ENCODE peak calls at places on chromosomes 13 and 19, in four cellular contexts. One of them, this sample, is unnamed.

GRCh38 chr13:55307909-55308308 is 1832.8 kb upstream of the PRR20A start:
- DNase-seq in WTC11: no peak
- DNase-seq in GM12878: no peak
- DNase-seq in HepG2: no peak
- DNase-seq in this sample: no peak

GRCh38 chr13:38463047-38463446 is 113.4 kb downstream of the UFM1 start:
- DNase-seq in GM12878: no peak
- DNase-seq in HepG2: no peak
- DNase-seq in WTC11: no peak
- DNase-seq in this sample: no peak

GRCh38 chr13:47858042-47858677 is 142.9 kb downstream of the SUCLA2 start:
- DNase-seq in WTC11: no peak
- DNase-seq in HepG2: peak
- DNase-seq in GM12878: no peak
- DNase-seq in this sample: no peak

GRCh38 chr13:43664700-43665191 is 122.0 kb downstream of the ENOX1 start:
- DNase-seq in HepG2: no peak
- DNase-seq in GM12878: no peak
- DNase-seq in WTC11: peak
- DNase-seq in this sample: no peak

GRCh38 chr13:59837101-59837500 is 326.6 kb downstream of the DIAPH3 start:
- DNase-seq in HepG2: no peak
- DNase-seq in WTC11: no peak
- DNase-seq in GM12878: no peak
- DNase-seq in this sample: no peak

GRCh38 chr13:109288151-109288709 is 498.2 kb downstream of the IRS2 start:
- DNase-seq in HepG2: no peak
- DNase-seq in GM12878: no peak
- DNase-seq in WTC11: no peak
- DNase-seq in this sample: no peak

GRCh38 chr19:2064788-2065524 is 13.9 kb upstream of the MKNK2 start:
- DNase-seq in WTC11: no peak
- DNase-seq in GM12878: no peak
- DNase-seq in HepG2: no peak
- DNase-seq in this sample: no peak

GRCh38 chr19:49741210-49741844 is 21.8 kb downstream of the TSKS start:
- DNase-seq in GM12878: no peak
- DNase-seq in HepG2: peak
- DNase-seq in WTC11: no peak
- DNase-seq in this sample: no peak

GRCh38 chr13:73997964-73998363 is 136.2 kb downstream of the KLF12 start:
- DNase-seq in HepG2: no peak
- DNase-seq in WTC11: no peak
- DNase-seq in GM12878: no peak
- DNase-seq in this sample: no peak

GRCh38 chr19:54431255-54431838 is 16.1 kb downstream of the TTYH1 start:
- DNase-seq in GM12878: no peak
- DNase-seq in WTC11: no peak
- DNase-seq in HepG2: no peak
- DNase-seq in this sample: no peak

GRCh38 chr13:46637213-46637612 is 84.2 kb downstream of the LRCH1 start:
- DNase-seq in WTC11: no peak
- DNase-seq in GM12878: no peak
- DNase-seq in HepG2: no peak
- DNase-seq in this sample: no peak

GRCh38 chr13:73168226-73168992 is 109.6 kb downstream of the KLF5 start:
- DNase-seq in WTC11: no peak
- DNase-seq in GM12878: no peak
- DNase-seq in HepG2: no peak
- DNase-seq in this sample: no peak

GRCh38 chr19:41570639-41571112 is 5.3 kb upstream of the CEACAM21 start:
- DNase-seq in WTC11: peak
- DNase-seq in GM12878: no peak
- DNase-seq in HepG2: peak
- DNase-seq in this sample: peak

GRCh38 chr19:940591-941291 is 14.9 kb downstream of the ARID3A start:
- DNase-seq in HepG2: no peak
- DNase-seq in WTC11: no peak
- DNase-seq in GM12878: no peak
- DNase-seq in this sample: no peak

GRCh38 chr19:43425567-43426392 is 11.1 kb downstream of the TEX101 start:
- DNase-seq in HepG2: no peak
- DNase-seq in WTC11: no peak
- DNase-seq in GM12878: no peak
- DNase-seq in this sample: no peak

GRCh38 chr13:40440990-40441820 is 225.2 kb downstream of the FOXO1 start:
- DNase-seq in WTC11: no peak
- DNase-seq in GM12878: no peak
- DNase-seq in HepG2: no peak
- DNase-seq in this sample: no peak

GRCh38 chr13:51761638-51762350 is 42.2 kb downstream of the DHRS12 start:
- DNase-seq in GM12878: no peak
- DNase-seq in HepG2: no peak
- DNase-seq in WTC11: no peak
- DNase-seq in this sample: no peak

GRCh38 chr19:30227661-30228112 is 144.5 kb upstream of the ZNF536 start:
- DNase-seq in GM12878: no peak
- DNase-seq in HepG2: peak
- DNase-seq in WTC11: peak
- DNase-seq in this sample: peak

GRCh38 chr19:6060600-6061391 is 49.5 kb downstream of the RFX2 start:
- DNase-seq in HepG2: no peak
- DNase-seq in GM12878: no peak
- DNase-seq in WTC11: no peak
- DNase-seq in this sample: peak

GRCh38 chr13:109182777-109183465 is 553.5 kb downstream of the MYO16 start:
- DNase-seq in HepG2: no peak
- DNase-seq in WTC11: no peak
- DNase-seq in GM12878: no peak
- DNase-seq in this sample: no peak

GRCh38 chr19:10408511-10409291 is 5.4 kb upstream of the CDC37 start:
- DNase-seq in HepG2: no peak
- DNase-seq in GM12878: no peak
- DNase-seq in WTC11: no peak
- DNase-seq in this sample: no peak

GRCh38 chr19:35299523-35300339 is 7.8 kb downstream of the MAG start:
- DNase-seq in GM12878: no peak
- DNase-seq in WTC11: peak
- DNase-seq in HepG2: no peak
- DNase-seq in this sample: peak

GRCh38 chr19:38739440-38740251 is 4.6 kb downstream of the CAPN12 start:
- DNase-seq in HepG2: no peak
- DNase-seq in GM12878: no peak
- DNase-seq in WTC11: no peak
- DNase-seq in this sample: no peak

GRCh38 chr19:44816301-44816700 is 7.4 kb downstream of the BCAM start:
- DNase-seq in HepG2: no peak
- DNase-seq in WTC11: no peak
- DNase-seq in GM12878: no peak
- DNase-seq in this sample: no peak

GRCh38 chr13:79448413-79448812 is 32.5 kb upstream of the NDFIP2 start:
- DNase-seq in WTC11: no peak
- DNase-seq in GM12878: no peak
- DNase-seq in HepG2: no peak
- DNase-seq in this sample: no peak

GRCh38 chr19:584240-585001 is 5.3 kb upstream of the HCN2 start:
- DNase-seq in WTC11: peak
- DNase-seq in HepG2: no peak
- DNase-seq in GM12878: no peak
- DNase-seq in this sample: peak

GRCh38 chr19:33770107-33770506 is 26.6 kb upstream of the KCTD15 start:
- DNase-seq in GM12878: no peak
- DNase-seq in HepG2: no peak
- DNase-seq in WTC11: no peak
- DNase-seq in this sample: no peak

GRCh38 chr19:33767898-33768413 is 28.7 kb upstream of the KCTD15 start:
- DNase-seq in HepG2: peak
- DNase-seq in WTC11: peak
- DNase-seq in GM12878: no peak
- DNase-seq in this sample: peak

GRCh38 chr19:33771308-33772101 is 25.2 kb upstream of the KCTD15 start:
- DNase-seq in HepG2: peak
- DNase-seq in GM12878: no peak
- DNase-seq in WTC11: peak
- DNase-seq in this sample: peak

GRCh38 chr19:33766623-33767022 is 30.0 kb upstream of the KCTD15 start:
- DNase-seq in WTC11: no peak
- DNase-seq in HepG2: no peak
- DNase-seq in GM12878: no peak
- DNase-seq in this sample: no peak

GRCh38 chr19:33769208-33769607 is 27.5 kb upstream of the KCTD15 start:
- DNase-seq in HepG2: no peak
- DNase-seq in GM12878: no peak
- DNase-seq in WTC11: no peak
- DNase-seq in this sample: no peak
- TF ChIP-seq CBFB in HepG2: no peak
- TF ChIP-seq CBFB in GM12878: no peak
- TF ChIP-seq CBFB in WTC11: no peak
- TF ChIP-seq CBFB in this sample: no peak

GRCh38 chr19:17848598-17849292 is 963 bp upstream of the JAK3 start:
- DNase-seq in HepG2: no peak
- DNase-seq in GM12878: no peak
- DNase-seq in WTC11: no peak
- DNase-seq in this sample: no peak
- TF ChIP-seq CBFB in HepG2: no peak
- TF ChIP-seq CBFB in GM12878: no peak
- TF ChIP-seq CBFB in WTC11: no peak
- TF ChIP-seq CBFB in this sample: no peak

DNA sequence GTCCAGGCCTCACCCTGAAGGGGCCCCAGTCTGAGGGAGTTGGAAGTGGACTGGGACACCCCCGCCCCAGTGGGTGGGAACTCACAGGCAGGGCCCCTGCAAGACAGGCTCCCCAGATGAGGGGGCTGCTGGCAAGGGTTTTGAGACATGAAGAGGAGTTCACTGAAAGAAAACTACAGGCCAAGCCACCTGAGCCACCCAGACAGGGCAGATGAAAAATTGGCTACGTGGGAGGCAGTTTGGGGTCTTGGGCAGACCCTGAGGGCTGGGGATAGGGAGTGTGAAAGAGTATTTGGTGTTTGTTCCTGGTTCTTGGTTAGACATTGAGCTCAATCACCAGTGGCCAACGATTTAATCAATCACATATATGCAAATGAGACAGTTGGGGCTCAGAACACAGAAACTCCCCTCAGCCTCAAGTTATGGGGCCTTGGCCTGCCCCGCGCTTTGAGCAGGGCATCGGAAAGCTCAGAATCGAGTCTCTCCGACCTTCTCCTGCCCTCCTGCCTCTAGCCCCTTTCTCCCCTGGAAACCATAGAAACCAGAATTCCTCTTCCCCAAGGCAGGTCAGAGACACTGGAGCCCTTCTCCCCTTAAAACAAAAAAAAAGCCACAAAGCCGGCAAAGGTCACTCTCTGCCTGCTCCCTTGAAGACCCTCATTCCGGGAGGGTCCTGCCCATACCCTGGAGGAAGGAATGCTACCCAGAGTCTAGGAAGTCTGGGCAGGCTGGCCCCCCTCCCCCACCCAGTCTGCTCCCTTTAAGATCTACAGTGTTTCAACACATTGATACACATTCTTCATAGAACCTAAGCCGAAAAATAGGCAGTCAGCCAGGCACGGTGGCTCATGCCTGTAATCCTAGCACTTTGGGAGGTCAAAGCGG is 1.3 kb upstream of the ISYNA1 start:
- DNase-seq in HepG2: peak
- DNase-seq in WTC11: no peak
- DNase-seq in GM12878: no peak
- DNase-seq in this sample: no peak
- TF ChIP-seq CBFB in HepG2: no peak
- TF ChIP-seq CBFB in WTC11: no peak
- TF ChIP-seq CBFB in GM12878: no peak
- TF ChIP-seq CBFB in this sample: no peak

DNA sequence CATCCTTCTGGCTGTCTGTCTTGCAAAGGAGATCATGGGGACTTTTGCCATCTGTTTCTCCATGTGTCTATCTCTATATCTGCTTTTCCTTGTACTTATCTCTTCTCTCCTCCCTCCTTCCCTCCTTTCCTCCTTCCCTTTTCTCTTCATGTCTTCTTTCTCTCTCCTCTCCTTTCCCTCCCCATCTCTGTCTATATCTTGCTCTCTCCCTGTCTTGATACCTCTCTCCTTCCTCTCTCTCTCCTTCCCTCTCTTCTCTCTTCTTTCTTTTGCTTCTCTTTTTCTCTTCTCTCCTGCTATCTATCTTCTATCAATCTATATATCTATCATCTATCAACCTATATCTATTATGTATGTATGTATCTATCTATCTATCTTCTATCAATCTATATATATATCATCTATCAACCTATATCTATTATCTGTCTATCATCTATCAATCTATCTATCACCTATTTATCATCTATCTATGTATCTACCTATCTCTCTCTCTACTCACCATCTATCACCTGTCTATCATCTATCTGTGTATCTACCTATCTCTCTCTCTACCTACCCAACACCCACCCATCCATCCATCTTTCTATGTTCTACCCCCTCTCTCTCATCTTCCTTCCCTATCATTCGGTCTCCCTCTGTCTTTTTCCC is 27.5 kb downstream of the SPTBN4 start:
- DNase-seq in GM12878: no peak
- DNase-seq in WTC11: no peak
- DNase-seq in HepG2: no peak
- DNase-seq in this sample: no peak
- TF ChIP-seq CBFB in GM12878: no peak
- TF ChIP-seq CBFB in WTC11: no peak
- TF ChIP-seq CBFB in HepG2: no peak
- TF ChIP-seq CBFB in this sample: no peak

GRCh38 chr19:51690359-51691121 is 2.6 kb upstream of the SPACA6 start:
- DNase-seq in GM12878: no peak
- DNase-seq in HepG2: no peak
- DNase-seq in WTC11: peak
- DNase-seq in this sample: peak
- TF ChIP-seq CBFB in GM12878: no peak
- TF ChIP-seq CBFB in HepG2: no peak
- TF ChIP-seq CBFB in WTC11: no peak
- TF ChIP-seq CBFB in this sample: no peak

GRCh38 chr13:33193428-33193974 is 92.1 kb downstream of the STARD13 start:
- DNase-seq in HepG2: no peak
- DNase-seq in WTC11: no peak
- DNase-seq in GM12878: no peak
- DNase-seq in this sample: no peak
- TF ChIP-seq CBFB in HepG2: no peak
- TF ChIP-seq CBFB in WTC11: no peak
- TF ChIP-seq CBFB in GM12878: no peak
- TF ChIP-seq CBFB in this sample: no peak